ENCODE peak calls at places on chromosomes 13 and 19, in nine cellular contexts. One of them, this sample, is unnamed.
A peak's percentile ranks its signal among the peaks of the same experiment; 100 is the strongest.

GRCh38 chr13:92313382-92313781 is 913.2 kb upstream of the GPC6 start:
- DNase-seq in activated CD4-positive, alpha-beta T cell treated with anti-CD3 and anti-CD28 coated beads for 36 hours: no peak
- DNase-seq in activated B cell treated with CpG ODN at 0.5 μM for 24 hours: no peak
- DNase-seq in HEK293T: no peak
- DNase-seq in Peyer's patch: no peak
- DNase-seq in DND-41: no peak
- DNase-seq in stimulated activated CD4-positive, alpha-beta T cell treated with anti-CD3 and anti-CD28 coated beads, Interleukin-4, amount 100 ng/mL, for 48 hours: no peak
- DNase-seq in mesothelial cell of epicardium: no peak
- DNase-seq in NCI-H1105 treated with DMSO at 0.1 percent for 48 hours: no peak
- DNase-seq in this sample: no peak

GRCh38 chr19:55265173-55265572 is 6.4 kb upstream of the PPP6R1 start:
- DNase-seq in activated CD4-positive, alpha-beta T cell treated with anti-CD3 and anti-CD28 coated beads for 36 hours: no peak
- DNase-seq in activated B cell treated with CpG ODN at 0.5 μM for 24 hours: no peak
- DNase-seq in HEK293T: no peak
- DNase-seq in Peyer's patch: no peak
- DNase-seq in DND-41: no peak
- DNase-seq in stimulated activated CD4-positive, alpha-beta T cell treated with anti-CD3 and anti-CD28 coated beads, Interleukin-4, amount 100 ng/mL, for 48 hours: no peak
- DNase-seq in mesothelial cell of epicardium: no peak
- DNase-seq in NCI-H1105 treated with DMSO at 0.1 percent for 48 hours: no peak
- DNase-seq in this sample: no peak

GRCh38 chr13:88281846-88282245 is 610.7 kb downstream of the SLITRK5 start:
- DNase-seq in activated CD4-positive, alpha-beta T cell treated with anti-CD3 and anti-CD28 coated beads for 36 hours: no peak
- DNase-seq in activated B cell treated with CpG ODN at 0.5 μM for 24 hours: no peak
- DNase-seq in HEK293T: no peak
- DNase-seq in Peyer's patch: no peak
- DNase-seq in DND-41: no peak
- DNase-seq in stimulated activated CD4-positive, alpha-beta T cell treated with anti-CD3 and anti-CD28 coated beads, Interleukin-4, amount 100 ng/mL, for 48 hours: no peak
- DNase-seq in mesothelial cell of epicardium: no peak
- DNase-seq in NCI-H1105 treated with DMSO at 0.1 percent for 48 hours: no peak
- DNase-seq in this sample: no peak

GRCh38 chr19:33814181-33815165 is 17.8 kb downstream of the KCTD15 start:
- DNase-seq in activated CD4-positive, alpha-beta T cell treated with anti-CD3 and anti-CD28 coated beads for 36 hours: no peak
- DNase-seq in activated B cell treated with CpG ODN at 0.5 μM for 24 hours: no peak
- DNase-seq in HEK293T: no peak
- DNase-seq in Peyer's patch: no peak
- DNase-seq in DND-41: no peak
- DNase-seq in stimulated activated CD4-positive, alpha-beta T cell treated with anti-CD3 and anti-CD28 coated beads, Interleukin-4, amount 100 ng/mL, for 48 hours: no peak
- DNase-seq in mesothelial cell of epicardium: no peak
- DNase-seq in NCI-H1105 treated with DMSO at 0.1 percent for 48 hours: no peak
- DNase-seq in this sample: no peak

GRCh38 chr19:8552810-8553209 is 24.4 kb downstream of the MYO1F start:
- DNase-seq in activated CD4-positive, alpha-beta T cell treated with anti-CD3 and anti-CD28 coated beads for 36 hours: peak; percentile 28
- DNase-seq in activated B cell treated with CpG ODN at 0.5 μM for 24 hours: no peak
- DNase-seq in HEK293T: peak; percentile 58
- DNase-seq in Peyer's patch: no peak
- DNase-seq in DND-41: peak; percentile 39
- DNase-seq in stimulated activated CD4-positive, alpha-beta T cell treated with anti-CD3 and anti-CD28 coated beads, Interleukin-4, amount 100 ng/mL, for 48 hours: no peak
- DNase-seq in mesothelial cell of epicardium: no peak
- DNase-seq in NCI-H1105 treated with DMSO at 0.1 percent for 48 hours: peak; percentile 2
- DNase-seq in this sample: no peak

GRCh38 chr13:98749501-98749900 is 3.0 kb downstream of the SLC15A1 start:
- DNase-seq in activated CD4-positive, alpha-beta T cell treated with anti-CD3 and anti-CD28 coated beads for 36 hours: no peak
- DNase-seq in activated B cell treated with CpG ODN at 0.5 μM for 24 hours: no peak
- DNase-seq in HEK293T: no peak
- DNase-seq in Peyer's patch: no peak
- DNase-seq in DND-41: no peak
- DNase-seq in stimulated activated CD4-positive, alpha-beta T cell treated with anti-CD3 and anti-CD28 coated beads, Interleukin-4, amount 100 ng/mL, for 48 hours: no peak
- DNase-seq in mesothelial cell of epicardium: no peak
- DNase-seq in NCI-H1105 treated with DMSO at 0.1 percent for 48 hours: no peak
- DNase-seq in this sample: no peak

GRCh38 chr19:18287836-18288772 is 6.7 kb upstream of the JUND start:
- DNase-seq in activated CD4-positive, alpha-beta T cell treated with anti-CD3 and anti-CD28 coated beads for 36 hours: no peak
- DNase-seq in activated B cell treated with CpG ODN at 0.5 μM for 24 hours: no peak
- DNase-seq in HEK293T: no peak
- DNase-seq in Peyer's patch: no peak
- DNase-seq in DND-41: no peak
- DNase-seq in stimulated activated CD4-positive, alpha-beta T cell treated with anti-CD3 and anti-CD28 coated beads, Interleukin-4, amount 100 ng/mL, for 48 hours: no peak
- DNase-seq in mesothelial cell of epicardium: no peak
- DNase-seq in NCI-H1105 treated with DMSO at 0.1 percent for 48 hours: no peak
- DNase-seq in this sample: no peak

GRCh38 chr13:44739120-44739519 is 163.0 kb upstream of the TSC22D1 start:
- DNase-seq in activated CD4-positive, alpha-beta T cell treated with anti-CD3 and anti-CD28 coated beads for 36 hours: no peak
- DNase-seq in activated B cell treated with CpG ODN at 0.5 μM for 24 hours: no peak
- DNase-seq in HEK293T: peak; percentile 23
- DNase-seq in Peyer's patch: no peak
- DNase-seq in DND-41: no peak
- DNase-seq in stimulated activated CD4-positive, alpha-beta T cell treated with anti-CD3 and anti-CD28 coated beads, Interleukin-4, amount 100 ng/mL, for 48 hours: no peak
- DNase-seq in mesothelial cell of epicardium: no peak
- DNase-seq in NCI-H1105 treated with DMSO at 0.1 percent for 48 hours: no peak
- DNase-seq in this sample: no peak

GRCh38 chr19:35495107-35496064 is 5.1 kb upstream of the KRTDAP start:
- DNase-seq in activated CD4-positive, alpha-beta T cell treated with anti-CD3 and anti-CD28 coated beads for 36 hours: peak; percentile 91
- DNase-seq in activated B cell treated with CpG ODN at 0.5 μM for 24 hours: peak; percentile 62
- DNase-seq in HEK293T: peak; percentile 89
- DNase-seq in Peyer's patch: peak; percentile 55
- DNase-seq in DND-41: peak; percentile 65
- DNase-seq in stimulated activated CD4-positive, alpha-beta T cell treated with anti-CD3 and anti-CD28 coated beads, Interleukin-4, amount 100 ng/mL, for 48 hours: peak; percentile 69
- DNase-seq in mesothelial cell of epicardium: peak; percentile 50
- DNase-seq in NCI-H1105 treated with DMSO at 0.1 percent for 48 hours: peak; percentile 45
- DNase-seq in this sample: no peak

GRCh38 chr19:4575267-4575793 is 15.8 kb upstream of the SEMA6B start:
- DNase-seq in activated CD4-positive, alpha-beta T cell treated with anti-CD3 and anti-CD28 coated beads for 36 hours: peak; percentile 71
- DNase-seq in activated B cell treated with CpG ODN at 0.5 μM for 24 hours: no peak
- DNase-seq in HEK293T: peak; percentile 44
- DNase-seq in Peyer's patch: no peak
- DNase-seq in DND-41: no peak
- DNase-seq in stimulated activated CD4-positive, alpha-beta T cell treated with anti-CD3 and anti-CD28 coated beads, Interleukin-4, amount 100 ng/mL, for 48 hours: no peak
- DNase-seq in mesothelial cell of epicardium: no peak
- DNase-seq in NCI-H1105 treated with DMSO at 0.1 percent for 48 hours: no peak
- DNase-seq in this sample: no peak

GRCh38 chr19:15330801-15331418 is 1.4 kb downstream of the BRD4 start:
- DNase-seq in activated CD4-positive, alpha-beta T cell treated with anti-CD3 and anti-CD28 coated beads for 36 hours: no peak
- DNase-seq in activated B cell treated with CpG ODN at 0.5 μM for 24 hours: no peak
- DNase-seq in HEK293T: no peak
- DNase-seq in Peyer's patch: no peak
- DNase-seq in DND-41: no peak
- DNase-seq in stimulated activated CD4-positive, alpha-beta T cell treated with anti-CD3 and anti-CD28 coated beads, Interleukin-4, amount 100 ng/mL, for 48 hours: no peak
- DNase-seq in mesothelial cell of epicardium: no peak
- DNase-seq in NCI-H1105 treated with DMSO at 0.1 percent for 48 hours: no peak
- DNase-seq in this sample: no peak

GRCh38 chr13:91184244-91184926 is 163.1 kb upstream of the MIR17HG start:
- DNase-seq in activated CD4-positive, alpha-beta T cell treated with anti-CD3 and anti-CD28 coated beads for 36 hours: no peak
- DNase-seq in activated B cell treated with CpG ODN at 0.5 μM for 24 hours: no peak
- DNase-seq in HEK293T: peak; percentile 24
- DNase-seq in Peyer's patch: no peak
- DNase-seq in DND-41: no peak
- DNase-seq in stimulated activated CD4-positive, alpha-beta T cell treated with anti-CD3 and anti-CD28 coated beads, Interleukin-4, amount 100 ng/mL, for 48 hours: no peak
- DNase-seq in mesothelial cell of epicardium: no peak
- DNase-seq in NCI-H1105 treated with DMSO at 0.1 percent for 48 hours: no peak
- DNase-seq in this sample: peak; percentile 54